ENCODE peak calls at places on chromosomes 1 and 21, in six cellular contexts. L is H9; C is stimulated activated CD4-positive, alpha-beta T cell treated with anti-CD3 and anti-CD28 coated beads, Interleukin-2, amount 100 ng/mL, for 48 hours; V is transverse colon; E is heart left ventricle; N is esophagus squamous epithelium. U is an unnamed sample.
A peak's percentile ranks its signal among the peaks of the same experiment; 100 is the strongest.

GRCh38 chr1:211724711-211725196 is 49.3 kb upstream of the NEK2 start:
- DNase-seq in N (no peak), V (no peak), C (no peak), E (no peak), L (no peak), U (no peak)

GRCh38 chr1:12047120-12047876 is 15.8 kb upstream of the TNFRSF8 start:
- DNase-seq in C (peak; percentile 62), L (no peak), E (no peak), V (no peak), N (no peak), U (no peak)

GRCh38 chr1:94319319-94320180 is 82.2 kb upstream of the ARHGAP29 start:
- DNase-seq in C (no peak), V (no peak), E (no peak), L (no peak), N (no peak), U (no peak)

GRCh38 chr1:59156031-59156430 is 140.9 kb upstream of the FGGY start:
- DNase-seq in L (no peak), N (no peak), E (no peak), C (no peak), V (no peak), U (no peak)

GRCh38 chr1:65881070-65881594 is 88.4 kb downstream of the PDE4B start:
- DNase-seq in N (no peak), L (no peak), C (no peak), V (no peak), E (no peak), U (no peak)

GRCh38 chr1:205664399-205665108 is 15.8 kb downstream of the SLC45A3 start:
- DNase-seq in L (no peak), N (no peak), V (peak; percentile 55), C (no peak), E (no peak), U (no peak)

GRCh38 chr1:112509005-112509659 is 367 bp downstream of the WNT2B start:
- DNase-seq in C (no peak), E (no peak), V (peak; percentile 36), L (peak; percentile 60), N (no peak), U (no peak)

GRCh38 chr1:24388331-24388870 is 25.2 kb downstream of the STPG1 start:
- DNase-seq in V (no peak), L (no peak), E (no peak), N (no peak), C (no peak), U (no peak)

GRCh38 chr1:89047734-89048133 is 17.3 kb downstream of the GBP1 start:
- DNase-seq in V (no peak), E (no peak), N (no peak), C (no peak), L (no peak), U (no peak)

GRCh38 chr1:119275145-119275929 is 93.2 kb upstream of the HAO2 start:
- DNase-seq in V (peak; percentile 35), E (peak; percentile 30), C (peak; percentile 40), N (no peak), L (peak; percentile 54), U (no peak)

GRCh38 chr1:150545486-150546032 is 3.6 kb upstream of the ADAMTSL4 start:
- DNase-seq in E (no peak), C (no peak), V (no peak), N (no peak), L (no peak), U (no peak)

GRCh38 chr21:38075833-38076567 is 159.7 kb upstream of the KCNJ6 start:
- DNase-seq in V (no peak), L (no peak), N (no peak), E (no peak), C (no peak), U (no peak)

GRCh38 chr1:44660176-44660575 is 14.1 kb downstream of the TMEM53 start:
- DNase-seq in V (peak; percentile 48), E (peak; percentile 82), C (no peak), N (no peak), L (no peak), U (no peak)

GRCh38 chr1:162993866-162994265 is 75.3 kb upstream of the RGS4 start:
- DNase-seq in L (no peak), V (no peak), N (no peak), C (no peak), E (no peak), U (no peak)

GRCh38 chr1:54301494-54301893 is 101.5 kb downstream of the MRPL37 start:
- DNase-seq in C (no peak), V (no peak), E (no peak), L (no peak), N (no peak), U (no peak)

GRCh38 chr1:90709535-90709934 is 7.6 kb downstream of the BARHL2 start:
- DNase-seq in V (no peak), E (no peak), N (no peak), C (no peak), L (no peak), U (no peak)

GRCh38 chr1:109777436-109777835 is 13.7 kb upstream of the EPS8L3 start:
- DNase-seq in V (peak; percentile 6), C (no peak), N (no peak), E (no peak), L (no peak), U (no peak)

GRCh38 chr1:21022279-21023040 is 154.2 kb downstream of the EIF4G3 start:
- DNase-seq in V (peak; percentile 63), C (peak; percentile 8), N (no peak), E (peak; percentile 39), L (no peak), U (peak; percentile 36)

GRCh38 chr1:156115514-156116374 is 1.2 kb downstream of the LMNA start:
- DNase-seq in N (no peak), L (peak; percentile 68), V (peak; percentile 76), E (peak; percentile 72), C (no peak), U (peak; percentile 29)

GRCh38 chr1:59180715-59181114 is 116.2 kb upstream of the FGGY start:
- DNase-seq in L (no peak), N (no peak), V (no peak), E (no peak), C (no peak), U (no peak)

GRCh38 chr1:159120317-159120716 is 43.8 kb upstream of the AIM2 start:
- DNase-seq in C (no peak), L (no peak), E (no peak), V (no peak), N (no peak), U (no peak)

GRCh38 chr1:165075725-165076370 is 280.7 kb downstream of the LMX1A start:
- DNase-seq in L (peak; percentile 62), E (no peak), V (no peak), N (no peak), C (no peak), U (no peak)